ENCODE peak calls at places on chromosomes 2 and 18, in seven cellular contexts. H is HCT116, G is SK-N-SH, K is K562, D is HepG2, U is NT2/D1, R is H1. P is an unnamed sample.

GRCh38 chr18:59357928-59358327 is 1.1 kb downstream of the LMAN1 start:
- DNase-seq in G (peak), D (peak), K (peak), U (no peak), R (no peak), H (peak), P (no peak)

GRCh38 chr2:117775820-117776219 is 38.7 kb upstream of the DDX18 start:
- DNase-seq in H (no peak), U (no peak), G (no peak), R (no peak), D (no peak), K (no peak), P (no peak)

GRCh38 chr2:27489498-27490397 is at the start of gene IFT172:
- DNase-seq in K (peak), R (peak), D (peak), G (peak), H (peak), U (peak), P (peak)

GRCh38 chr2:20539133-20539719 is 92.4 kb downstream of the RHOB start:
- DNase-seq in R (no peak), G (no peak), D (peak), H (no peak), U (no peak), K (peak), P (no peak)

GRCh38 chr2:77086478-77086877 is 435.7 kb downstream of the LRRTM4 start:
- DNase-seq in G (no peak), D (no peak), R (no peak), K (no peak), H (no peak), U (no peak), P (no peak)

GRCh38 chr2:11722249-11723060 is 24.0 kb upstream of the LPIN1 start:
- DNase-seq in H (no peak), K (no peak), D (no peak), U (no peak), R (no peak), G (no peak), P (no peak)

GRCh38 chr2:69943000-69943840 is 18.2 kb downstream of the ASPRV1 start:
- DNase-seq in D (no peak), R (no peak), G (no peak), U (no peak), H (no peak), K (no peak), P (no peak)

GRCh38 chr2:232490221-232491138 is 2.8 kb upstream of the ECEL1 start:
- DNase-seq in R (no peak), U (no peak), G (peak), K (no peak), H (no peak), D (no peak), P (no peak)

GRCh38 chr2:233416199-233416598 is 61.9 kb downstream of the DGKD start:
- DNase-seq in H (no peak), D (no peak), R (no peak), G (no peak), U (no peak), K (no peak), P (no peak)

GRCh38 chr2:224182498-224182897 is 143.4 kb upstream of the SERPINE2 start:
- DNase-seq in G (no peak), R (no peak), H (no peak), K (no peak), D (no peak), U (no peak), P (no peak)

GRCh38 chr2:185318271-185318724 is 420.3 kb upstream of the FSIP2 start:
- DNase-seq in H (no peak), K (no peak), U (peak), D (peak), R (no peak), G (no peak), P (no peak)

GRCh38 chr18:54918060-54918459 is 41.2 kb downstream of the CCDC68 start:
- DNase-seq in G (peak), U (no peak), D (no peak), H (no peak), K (no peak), R (no peak), P (no peak)

GRCh38 chr2:62014102-62014501 is 108.6 kb downstream of the COMMD1 start:
- DNase-seq in U (no peak), G (peak), D (peak), K (peak), H (no peak), R (no peak), P (no peak)

GRCh38 chr18:10949655-10950054 is 199.7 kb downstream of the PIEZO2 start:
- DNase-seq in U (no peak), R (no peak), D (no peak), G (no peak), K (no peak), H (no peak), P (no peak)

GRCh38 chr2:40344364-40344763 is 107.5 kb downstream of the SLC8A1 start:
- DNase-seq in G (no peak), U (no peak), D (no peak), H (no peak), R (no peak), K (no peak), P (no peak)
- TF ChIP-seq YY1 in G (no peak), U (no peak), D (no peak), H (no peak), R (no peak), K (no peak), P (no peak)

DNA sequence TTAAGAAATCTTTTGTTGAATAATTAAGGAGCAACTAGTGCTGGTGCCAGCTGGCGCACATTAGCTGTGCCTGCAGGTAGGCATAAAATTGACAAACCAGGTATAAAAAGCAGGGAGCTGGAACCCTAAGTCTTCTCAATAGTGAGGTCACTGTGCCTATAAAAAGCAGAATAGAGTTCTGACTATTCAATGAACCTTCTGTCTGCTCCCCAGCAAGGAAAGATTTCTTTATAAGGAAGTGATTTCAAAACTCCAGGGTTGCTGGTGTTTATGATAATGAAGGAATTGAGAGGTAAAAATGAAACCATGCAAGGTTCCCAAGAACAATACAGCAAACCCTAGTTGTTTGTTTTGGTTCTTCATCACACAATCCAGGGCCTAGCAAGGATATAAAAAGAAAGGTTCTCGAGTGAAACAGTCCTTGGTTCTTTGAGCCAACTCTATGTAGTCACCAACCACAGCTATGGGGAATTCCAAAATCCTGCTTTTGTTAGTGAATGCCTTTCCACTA is 76.1 kb downstream of the THADA start:
- DNase-seq in H (no peak), U (no peak), R (no peak), K (no peak), G (no peak), D (no peak), P (no peak)
- TF ChIP-seq YY1 in H (no peak), U (no peak), R (no peak), K (no peak), G (no peak), D (no peak), P (no peak)

GRCh38 chr2:161625996-161626395 is 1.8 kb downstream of the SLC4A10 start:
- DNase-seq in U (no peak), G (no peak), R (no peak), H (no peak), D (no peak), K (no peak), P (no peak)
- TF ChIP-seq YY1 in U (no peak), G (no peak), R (no peak), H (no peak), D (no peak), K (no peak), P (no peak)

GRCh38 chr18:63247506-63248394 is 71.8 kb downstream of the BCL2 start:
- DNase-seq in R (no peak), H (no peak), G (no peak), K (no peak), D (no peak), U (no peak), P (no peak)

GRCh38 chr18:63253018-63253417 is 66.6 kb downstream of the BCL2 start:
- DNase-seq in D (no peak), H (no peak), U (no peak), G (no peak), K (no peak), R (no peak), P (no peak)

GRCh38 chr18:63254716-63255399 is 64.7 kb downstream of the BCL2 start:
- DNase-seq in K (no peak), H (no peak), G (no peak), D (no peak), U (no peak), R (no peak), P (no peak)

GRCh38 chr18:63253428-63254372 is 65.9 kb downstream of the BCL2 start:
- DNase-seq in G (no peak), R (no peak), H (no peak), K (no peak), U (no peak), D (no peak), P (no peak)

DNA sequence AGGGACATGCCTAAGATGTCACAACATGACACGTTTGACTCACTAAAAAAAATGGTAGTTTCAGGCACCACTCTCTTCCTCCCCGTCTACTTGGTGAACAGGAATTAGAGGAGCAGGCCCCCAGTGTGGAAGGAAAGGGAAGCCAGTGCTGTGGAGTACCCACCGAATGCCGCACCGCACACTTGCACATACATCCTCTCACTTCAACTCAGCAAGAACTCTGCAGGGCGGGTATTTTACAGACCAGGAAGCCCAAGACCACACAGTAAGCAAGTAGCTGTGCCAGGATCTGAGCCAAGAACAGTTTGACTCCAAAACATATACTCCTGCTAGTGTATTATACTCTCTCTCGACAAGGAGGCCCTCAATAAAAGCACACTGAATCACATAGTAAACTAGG is 69.8 kb downstream of the BCL2 start:
- DNase-seq in R (no peak), G (no peak), U (no peak), D (no peak), H (no peak), K (no peak), P (no peak)
- TF ChIP-seq YY1 in R (no peak), G (no peak), U (no peak), D (no peak), H (no peak), K (no peak), P (no peak)

GRCh38 chr2:128506534-128506933 is 187.9 kb upstream of the HS6ST1 start:
- DNase-seq in D (no peak), U (no peak), H (no peak), R (no peak), G (no peak), K (no peak), P (no peak)
- TF ChIP-seq YY1 in D (no peak), U (no peak), H (no peak), R (no peak), G (no peak), K (no peak), P (no peak)

GRCh38 chr2:158745067-158745865 is 49.9 kb upstream of the DAPL1 start:
- DNase-seq in H (peak), K (peak), D (peak), U (peak), R (peak), G (peak), P (no peak)

GRCh38 chr2:158748925-158749590 is 46.1 kb upstream of the DAPL1 start:
- DNase-seq in G (no peak), D (no peak), H (no peak), U (no peak), K (no peak), R (no peak), P (no peak)

GRCh38 chr2:158746488-158746887 is 48.6 kb upstream of the DAPL1 start:
- DNase-seq in H (no peak), D (no peak), R (no peak), G (no peak), K (no peak), U (no peak), P (no peak)

GRCh38 chr2:158745866-158746382 is 49.2 kb upstream of the DAPL1 start:
- DNase-seq in D (no peak), H (no peak), K (no peak), R (no peak), G (no peak), U (no peak), P (no peak)

DNA sequence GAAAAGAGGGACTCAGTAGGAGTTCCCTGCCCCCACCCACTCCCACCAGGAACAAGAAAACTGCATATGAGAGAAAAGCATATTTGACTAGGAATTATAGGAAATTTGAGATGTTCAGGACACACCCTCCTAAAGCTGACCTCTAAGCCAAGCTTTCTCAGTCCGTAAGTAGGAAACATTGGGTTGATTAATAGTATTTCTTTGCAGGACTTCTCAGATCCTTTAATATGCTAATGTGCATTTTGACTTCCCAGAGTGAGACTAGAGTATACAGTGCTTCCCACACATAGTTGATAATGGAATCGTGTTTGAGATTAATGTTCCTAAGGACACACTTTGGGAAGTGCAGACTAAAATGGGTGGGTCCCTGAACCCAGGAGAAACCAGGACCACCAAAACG is 47.8 kb upstream of the DAPL1 start:
- DNase-seq in U (no peak), R (no peak), K (no peak), H (no peak), G (no peak), D (no peak), P (no peak)
- TF ChIP-seq YY1 in U (no peak), R (no peak), K (no peak), H (no peak), G (no peak), D (no peak), P (no peak)

P was measured in GM12878.